ENCODE peak calls at places on chromosome 19, in five cellular contexts. Q is islet precursor cell; U is RWPE2; X is central memory CD4-positive, alpha-beta T cell; N is mucosa of descending colon. I is an unnamed sample.
A peak's percentile ranks its signal among the peaks of the same experiment; 100 is the strongest.

GRCh38 chr19:45322311-45322710 is 364 bp downstream of the CKM start:
- DNase-seq in U (no peak), Q (no peak), N (no peak), X (no peak), I (no peak)

GRCh38 chr19:57850553-57851017 is 926 bp downstream of the ZNF587 start:
- DNase-seq in U (no peak), X (no peak), N (peak; percentile 64), Q (peak; percentile 63), I (no peak)

GRCh38 chr19:33348301-33349010 is 25.1 kb upstream of the CEBPG start:
- DNase-seq in X (no peak), U (no peak), N (no peak), Q (peak; percentile 67), I (no peak)

GRCh38 chr19:56383826-56384605 is 9.3 kb downstream of the ZNF582 start:
- DNase-seq in U (no peak), X (no peak), Q (no peak), N (no peak), I (no peak)

GRCh38 chr19:39310558-39311311 is 9.9 kb downstream of the LRFN1 start:
- DNase-seq in Q (no peak), U (no peak), X (no peak), N (no peak), I (no peak)

GRCh38 chr19:51186323-51186722 is 38.6 kb upstream of the CD33 start:
- DNase-seq in U (no peak), N (no peak), X (no peak), Q (no peak), I (no peak)

GRCh38 chr19:6061420-6062130 is 48.7 kb downstream of the RFX2 start:
- DNase-seq in Q (no peak), U (no peak), N (peak; percentile 58), X (no peak), I (no peak)

GRCh38 chr19:31352296-31352781 is 3.1 kb upstream of the TSHZ3 start:
- DNase-seq in N (no peak), U (no peak), Q (peak; percentile 67), X (no peak), I (no peak)

GRCh38 chr19:11323601-11324078 is 15.8 kb downstream of the RAB3D start:
- DNase-seq in Q (no peak), N (no peak), X (no peak), U (no peak), I (no peak)

GRCh38 chr19:45499196-45500180 is 1.2 kb downstream of the PPM1N start:
- DNase-seq in Q (peak; percentile 88), U (no peak), N (peak; percentile 74), X (peak; percentile 36), I (peak; percentile 48)

GRCh38 chr19:16969127-16969526 is 57.5 kb downstream of the CPAMD8 start:
- DNase-seq in Q (no peak), X (no peak), U (no peak), N (no peak), I (no peak)

GRCh38 chr19:47243364-47243775 is 12.4 kb upstream of the BBC3 start:
- DNase-seq in Q (no peak), U (no peak), N (no peak), X (no peak), I (no peak)

GRCh38 chr19:40803857-40804782 is 5.1 kb downstream of the EGLN2 start:
- DNase-seq in U (no peak), N (peak; percentile 77), X (peak; percentile 83), Q (no peak), I (peak; percentile 71)

GRCh38 chr19:30361721-30362120 is 10.5 kb upstream of the ZNF536 start:
- DNase-seq in Q (peak; percentile 35), N (no peak), X (no peak), U (no peak), I (no peak)

GRCh38 chr19:15631817-15632216 is 8.9 kb upstream of the CYP4F3 start:
- DNase-seq in Q (peak; percentile 62), N (peak; percentile 39), U (no peak), X (peak; percentile 19), I (no peak)

GRCh38 chr19:50741179-50741933 is 18.2 kb downstream of the CLEC11A start:
- DNase-seq in U (no peak), N (no peak), X (no peak), Q (no peak), I (no peak)

GRCh38 chr19:6491802-6492592 is 10.1 kb downstream of the TUBB4A start:
- DNase-seq in Q (no peak), U (no peak), N (no peak), X (no peak), I (no peak)

GRCh38 chr19:3067549-3067948 is 5.3 kb upstream of the TLE5 start:
- DNase-seq in U (no peak), N (no peak), X (no peak), Q (no peak), I (no peak)

GRCh38 chr19:4597975-4598671 is 38.6 kb upstream of the SEMA6B start:
- DNase-seq in N (peak; percentile 54), X (no peak), Q (no peak), U (no peak), I (peak; percentile 18)

GRCh38 chr19:40807147-40808020 is 8.4 kb downstream of the EGLN2 start:
- DNase-seq in X (no peak), N (peak; percentile 51), Q (peak; percentile 87), U (no peak), I (no peak)

GRCh38 chr19:43781630-43782310 is 997 bp upstream of the KCNN4 start:
- DNase-seq in Q (no peak), X (no peak), N (no peak), U (no peak), I (no peak)

GRCh38 chr19:33405491-33406461 is 32.3 kb downstream of the CEBPG start:
- DNase-seq in N (peak; percentile 26), Q (no peak), X (no peak), U (peak; percentile 52), I (no peak)

GRCh38 chr19:19900124-19900523 is 622 bp upstream of the ZNF93 start:
- DNase-seq in U (no peak), N (no peak), X (no peak), Q (peak; percentile 62), I (peak; percentile 4)

GRCh38 chr19:53328967-53329366 is 4.6 kb upstream of the ZNF845 start:
- DNase-seq in N (no peak), X (no peak), U (no peak), Q (no peak), I (no peak)

GRCh38 chr19:21468791-21469190 is 36.6 kb upstream of the ZNF429 start:
- DNase-seq in N (no peak), X (no peak), U (no peak), Q (no peak), I (no peak)

GRCh38 chr19:41753159-41753558 is 2.2 kb upstream of the CEACAM6 start:
- DNase-seq in N (peak; percentile 86), U (no peak), X (peak; percentile 65), Q (peak; percentile 63), I (peak; percentile 27)

GRCh38 chr19:9353011-9353410 is 9.8 kb upstream of the ZNF177 start:
- DNase-seq in Q (no peak), U (no peak), X (no peak), N (no peak), I (no peak)

GRCh38 chr19:47438793-47439220 is 19.5 kb upstream of the MEIS3 start:
- DNase-seq in U (no peak), Q (no peak), X (no peak), N (no peak), I (no peak)

GRCh38 chr19:45646345-45646698 is 7.1 kb upstream of the EML2 start:
- DNase-seq in U (no peak), X (no peak), N (no peak), Q (no peak), I (no peak)

GRCh38 chr19:56949651-56950050 is 109.1 kb upstream of the PEG3 start:
- DNase-seq in U (no peak), X (no peak), N (no peak), Q (no peak), I (no peak)

GRCh38 chr19:13781547-13781946 is 7.3 kb downstream of the C19orf53 start:
- DNase-seq in N (peak; percentile 77), Q (peak; percentile 88), X (no peak), U (no peak), I (no peak)

GRCh38 chr19:35202722-35203674 is 25.5 kb downstream of the FAM187B start:
- DNase-seq in U (no peak), N (no peak), Q (no peak), X (no peak), I (no peak)

GRCh38 chr19:5966215-5966614 is 11.7 kb downstream of the RANBP3 start:
- DNase-seq in X (no peak), Q (peak; percentile 77), N (no peak), U (no peak), I (no peak)

GRCh38 chr19:31415322-31415721 is 66.1 kb upstream of the TSHZ3 start:
- DNase-seq in X (no peak), N (no peak), Q (peak; percentile 9), U (no peak), I (no peak)

GRCh38 chr19:40255619-40256166 is 29.2 kb upstream of the CCNP start:
- DNase-seq in N (no peak), U (no peak), X (no peak), Q (no peak), I (no peak)

GRCh38 chr19:489418-490196 is 6.7 kb upstream of the MADCAM1 start:
- DNase-seq in Q (peak; percentile 76), U (no peak), N (no peak), X (no peak), I (no peak)

GRCh38 chr19:47628058-47628771 is 19.3 kb downstream of the BICRA start:
- DNase-seq in Q (no peak), U (no peak), N (no peak), X (no peak), I (no peak)